ENCODE peak calls at places on chromosomes 4 and X, in four cellular contexts. One of them, this sample, is unnamed.

GRCh38 chr4:118282692-118283091 is 70.1 kb downstream of the PRSS12 start:
- DNase-seq in activated T-helper 1 cell treated with anti-CD3 and anti-CD28 coated beads, Interleukin-2, amount 50 U/mL, for 16 hours: no peak
- DNase-seq in endothelial cell: no peak
- DNase-seq in ACHN: no peak
- DNase-seq in this sample: no peak

GRCh38 chr4:3703677-3704521 is 62.3 kb upstream of the ADRA2C start:
- DNase-seq in activated T-helper 1 cell treated with anti-CD3 and anti-CD28 coated beads, Interleukin-2, amount 50 U/mL, for 16 hours: no peak
- DNase-seq in endothelial cell: no peak
- DNase-seq in ACHN: no peak
- DNase-seq in this sample: peak

GRCh38 chrX:148938348-148938747 is 437.9 kb downstream of the AFF2 start:
- DNase-seq in activated T-helper 1 cell treated with anti-CD3 and anti-CD28 coated beads, Interleukin-2, amount 50 U/mL, for 16 hours: no peak
- DNase-seq in endothelial cell: no peak
- DNase-seq in ACHN: no peak
- DNase-seq in this sample: peak

GRCh38 chr4:41141910-41142309 is 72.4 kb downstream of the APBB2 start:
- DNase-seq in activated T-helper 1 cell treated with anti-CD3 and anti-CD28 coated beads, Interleukin-2, amount 50 U/mL, for 16 hours: no peak
- DNase-seq in endothelial cell: no peak
- DNase-seq in ACHN: peak
- DNase-seq in this sample: no peak

GRCh38 chrX:21509912-21510311 is 135.7 kb downstream of the CNKSR2 start:
- DNase-seq in activated T-helper 1 cell treated with anti-CD3 and anti-CD28 coated beads, Interleukin-2, amount 50 U/mL, for 16 hours: no peak
- DNase-seq in endothelial cell: no peak
- DNase-seq in ACHN: no peak
- DNase-seq in this sample: peak

GRCh38 chr4:101711590-101712255 is 78.8 kb upstream of the BANK1 start:
- DNase-seq in activated T-helper 1 cell treated with anti-CD3 and anti-CD28 coated beads, Interleukin-2, amount 50 U/mL, for 16 hours: no peak
- DNase-seq in endothelial cell: no peak
- DNase-seq in ACHN: no peak
- DNase-seq in this sample: no peak

GRCh38 chr4:25563071-25563564 is 92.5 kb upstream of the SLC34A2 start:
- DNase-seq in activated T-helper 1 cell treated with anti-CD3 and anti-CD28 coated beads, Interleukin-2, amount 50 U/mL, for 16 hours: no peak
- DNase-seq in endothelial cell: no peak
- DNase-seq in ACHN: no peak
- DNase-seq in this sample: no peak

GRCh38 chrX:56974408-56974807 is 20.9 kb downstream of the SPIN3 start:
- DNase-seq in activated T-helper 1 cell treated with anti-CD3 and anti-CD28 coated beads, Interleukin-2, amount 50 U/mL, for 16 hours: no peak
- DNase-seq in endothelial cell: no peak
- DNase-seq in ACHN: no peak
- DNase-seq in this sample: no peak

GRCh38 chr4:140071806-140072205 is 82.2 kb downstream of the MAML3 start:
- DNase-seq in activated T-helper 1 cell treated with anti-CD3 and anti-CD28 coated beads, Interleukin-2, amount 50 U/mL, for 16 hours: peak
- DNase-seq in endothelial cell: no peak
- DNase-seq in ACHN: no peak
- DNase-seq in this sample: peak

GRCh38 chr4:88007304-88008132 is at the start of gene PKD2:
- DNase-seq in activated T-helper 1 cell treated with anti-CD3 and anti-CD28 coated beads, Interleukin-2, amount 50 U/mL, for 16 hours: peak
- DNase-seq in endothelial cell: peak
- DNase-seq in ACHN: peak
- DNase-seq in this sample: peak

GRCh38 chr4:7964459-7964858 is 24.8 kb upstream of the AFAP1 start:
- DNase-seq in activated T-helper 1 cell treated with anti-CD3 and anti-CD28 coated beads, Interleukin-2, amount 50 U/mL, for 16 hours: no peak
- DNase-seq in endothelial cell: no peak
- DNase-seq in ACHN: no peak
- DNase-seq in this sample: no peak

GRCh38 chrX:48472851-48473717 is 2.9 kb upstream of the FTSJ1 start:
- DNase-seq in activated T-helper 1 cell treated with anti-CD3 and anti-CD28 coated beads, Interleukin-2, amount 50 U/mL, for 16 hours: no peak
- DNase-seq in endothelial cell: no peak
- DNase-seq in ACHN: no peak
- DNase-seq in this sample: no peak